ENCODE peak calls at places on chromosomes 11 and 22, in four cellular contexts. V, G, T and D are unnamed samples.

GRCh38 chr11:20015529-20016427 is 144.5 kb downstream of the DBX1 start:
- DNase-seq in T (no peak), V (no peak), G (peak), D (no peak)

GRCh38 chr11:69342588-69343330 is 48.8 kb downstream of the MYEOV start:
- DNase-seq in T (peak), V (no peak), G (no peak), D (no peak)

GRCh38 chr11:125777309-125777708 is 1.3 kb downstream of the PATE2 start:
- DNase-seq in T (no peak), V (no peak), G (peak), D (peak)

GRCh38 chr22:24440270-24440717 is 12.9 kb downstream of the ADORA2A start:
- DNase-seq in V (no peak), T (no peak), G (no peak), D (no peak)

GRCh38 chr22:36873614-36874308 is 13.0 kb downstream of the NCF4 start:
- DNase-seq in G (peak), V (no peak), T (peak), D (peak)

GRCh38 chr22:36252754-36253522 is at the start of gene APOL1:
- DNase-seq in G (no peak), T (peak), V (no peak), D (peak)

GRCh38 chr22:32676196-32676595 is 125.3 kb upstream of the TIMP3 start:
- DNase-seq in T (no peak), V (no peak), G (no peak), D (no peak)

GRCh38 chr22:44392446-44392921 is 79.7 kb upstream of the SHISAL1 start:
- DNase-seq in T (peak), G (peak), V (no peak), D (no peak)

GRCh38 chr11:106495046-106495445 is 417.6 kb downstream of the AASDHPPT start:
- DNase-seq in G (peak), V (no peak), T (no peak), D (peak)

GRCh38 chr11:67691149-67691548 is 16.7 kb upstream of the ALDH3B2 start:
- DNase-seq in G (no peak), T (no peak), V (no peak), D (peak)

GRCh38 chr11:11391796-11392195 is 38.7 kb upstream of the CSNK2A3 start:
- DNase-seq in T (no peak), G (peak), V (no peak), D (peak)

GRCh38 chr22:24550028-24550901 is 4.7 kb downstream of the GUCD1 start:
- DNase-seq in G (no peak), T (no peak), V (no peak), D (peak)

GRCh38 chr11:46529086-46529905 is 64.5 kb downstream of the AMBRA1 start:
- DNase-seq in V (peak), G (peak), T (peak), D (peak)

GRCh38 chr11:79062814-79063762 is 377.7 kb downstream of the TENM4 start:
- DNase-seq in G (peak), T (no peak), V (no peak), D (peak)

GRCh38 chr11:17476317-17477083 is at the start of gene ABCC8:
- DNase-seq in V (no peak), G (peak), T (no peak), D (no peak)

GRCh38 chr22:43001271-43002197 is 13.4 kb downstream of the PACSIN2 start:
- DNase-seq in T (no peak), V (no peak), G (no peak), D (peak)

GRCh38 chr22:45451988-45452387 is 38.5 kb downstream of the RIBC2 start:
- DNase-seq in G (no peak), T (no peak), V (no peak), D (no peak)

GRCh38 chr11:129590030-129590752 is 214.5 kb downstream of the BARX2 start:
- DNase-seq in T (no peak), G (no peak), V (peak), D (no peak)

GRCh38 chr11:67564230-67564629 is 19.4 kb upstream of the GSTP1 start:
- DNase-seq in G (peak), T (no peak), V (no peak), D (no peak)

GRCh38 chr22:23834830-23835772 is 3.7 kb downstream of the DERL3 start:
- DNase-seq in G (no peak), V (no peak), T (peak), D (no peak)

GRCh38 chr11:6584528-6584927 is 18.9 kb downstream of the RRP8 start:
- DNase-seq in V (no peak), G (no peak), T (no peak), D (no peak)

GRCh38 chr11:20112291-20113146 is 47.8 kb downstream of the DBX1 start:
- DNase-seq in T (peak), V (peak), G (peak), D (peak)

GRCh38 chr11:127816959-127817358 is 770.4 kb downstream of the ETS1 start:
- DNase-seq in V (no peak), T (no peak), G (no peak), D (no peak)

GRCh38 chr11:36615829-36616228 is 17.8 kb upstream of the RAG2 start:
- DNase-seq in G (no peak), V (no peak), T (no peak), D (no peak)

GRCh38 chr11:36622431-36623136 is 24.5 kb upstream of the RAG2 start:
- DNase-seq in T (no peak), G (peak), V (no peak), D (peak)

GRCh38 chr11:36617543-36617942 is 19.5 kb upstream of the RAG2 start:
- DNase-seq in T (no peak), G (no peak), V (no peak), D (no peak)

GRCh38 chr11:36618025-36618700 is 20.1 kb upstream of the RAG2 start:
- DNase-seq in V (no peak), T (no peak), G (no peak), D (no peak)

GRCh38 chr11:36619502-36619901 is 21.5 kb upstream of the RAG2 start:
- DNase-seq in T (no peak), V (no peak), G (no peak), D (peak)
- H3K4me3 ChIP-seq in T (no peak), V (no peak), G (no peak), D (no peak)

GRCh38 chr11:100576044-100577021 is 110.8 kb upstream of the ARHGAP42 start:
- DNase-seq in G (peak), T (no peak), V (no peak), D (peak)
- TF ChIP-seq CTCF in G (peak), T (peak), V (peak), D (peak)

GRCh38 chr11:63999349-64000025 is 13.2 kb downstream of the OTUB1 start:
- DNase-seq in V (no peak), T (no peak), G (peak), D (peak)

GRCh38 chr11:63997104-63997700 is 11.0 kb downstream of the OTUB1 start:
- DNase-seq in T (no peak), G (no peak), V (no peak), D (no peak)

GRCh38 chr11:64000026-64000739 is 13.9 kb downstream of the OTUB1 start:
- DNase-seq in V (peak), G (peak), T (peak), D (peak)

GRCh38 chr11:63997801-63998332 is 11.6 kb downstream of the OTUB1 start:
- DNase-seq in G (no peak), V (no peak), T (no peak), D (no peak)

DNA sequence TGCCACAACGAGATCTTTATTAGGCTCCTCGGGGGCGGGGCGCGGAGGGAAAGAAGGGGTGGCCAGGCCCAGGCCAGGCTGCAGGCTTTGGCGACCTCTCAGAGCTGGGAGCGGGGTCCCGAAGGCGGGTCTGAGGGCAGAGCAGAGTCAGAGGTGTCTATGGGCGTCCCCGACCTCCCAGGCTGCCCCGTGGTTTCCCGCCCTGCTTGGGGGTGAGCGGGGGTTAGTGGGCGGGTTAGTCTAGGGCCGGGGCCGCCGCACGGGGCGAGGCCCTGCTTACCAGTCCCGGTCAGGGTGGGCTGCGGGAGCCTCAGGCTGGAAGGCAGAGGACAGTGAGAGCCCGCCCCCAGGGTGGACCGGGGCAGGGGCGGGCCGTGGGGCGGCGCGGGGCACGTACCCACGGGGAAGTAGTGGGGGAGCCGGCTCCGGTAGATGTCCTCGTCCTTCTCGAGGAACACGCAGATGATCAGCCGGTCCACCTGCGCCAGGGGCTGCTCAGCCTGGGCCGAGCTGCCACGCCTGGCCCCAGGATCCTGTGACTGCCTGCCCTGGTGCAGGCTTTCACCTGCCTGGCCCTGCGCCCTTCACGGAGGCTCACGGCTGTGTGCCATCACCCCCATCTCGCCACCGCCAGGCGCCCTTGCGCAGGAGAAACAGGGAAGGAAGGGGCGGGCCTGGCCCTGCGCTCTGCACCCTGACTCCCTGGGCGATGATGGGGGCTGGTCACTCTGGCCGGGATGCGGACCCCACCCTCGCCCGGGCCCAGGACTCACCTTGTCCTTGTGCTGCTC is 12.5 kb downstream of the OTUB1 start:
- DNase-seq in G (peak), V (no peak), T (no peak), D (no peak)
- H3K4me3 ChIP-seq in G (peak), V (no peak), T (peak), D (no peak)

DNA sequence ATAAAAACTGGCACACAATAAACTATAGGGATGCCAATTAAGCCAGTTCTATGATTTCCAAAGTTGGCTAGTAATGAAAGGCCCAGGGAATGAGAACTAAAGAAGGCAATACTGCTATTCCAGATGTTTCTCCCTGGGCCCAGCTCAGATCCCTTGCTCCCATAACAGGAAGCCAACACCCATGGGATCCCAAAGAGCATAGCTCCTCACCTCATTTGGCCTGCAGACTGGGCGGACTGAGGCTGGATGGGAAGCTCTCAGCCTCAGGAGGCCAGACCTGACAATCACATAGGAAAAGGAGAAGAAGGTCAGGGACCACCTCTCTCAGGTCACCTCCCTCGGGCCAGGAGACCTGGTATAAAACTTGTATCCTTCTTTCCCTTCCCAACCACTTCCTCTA is 5.3 kb downstream of the TBC1D10A start:
- DNase-seq in G (no peak), T (no peak), V (no peak), D (no peak)
- TF ChIP-seq CTCF in G (no peak), T (no peak), V (no peak), D (no peak)

GRCh38 chr11:9301720-9302119 is 12.7 kb downstream of the TMEM41B start:
- DNase-seq in G (no peak), V (no peak), T (no peak), D (no peak)
- H3K4me3 ChIP-seq in G (no peak), V (no peak), T (no peak), D (no peak)

GRCh38 chr22:41576877-41577276 is 12.8 kb downstream of the PMM1 start:
- DNase-seq in G (peak), T (no peak), V (no peak), D (peak)
- TF ChIP-seq CTCF in G (peak), T (peak), V (peak), D (peak)